ENCODE peak calls at places on chromosomes 13 and 19, in six cellular contexts. One of them, this sample, is unnamed.

GRCh38 chr13:90933097-90933826 is 414.2 kb upstream of the MIR17HG start:
- DNase-seq in HCT116: no peak
- DNase-seq in GM12878: no peak
- DNase-seq in H1: no peak
- DNase-seq in HepG2: no peak
- DNase-seq in K562: no peak
- DNase-seq in this sample: no peak

GRCh38 chr19:37470216-37470615 is 1.1 kb downstream of the ZNF570 start:
- DNase-seq in HCT116: no peak
- DNase-seq in GM12878: no peak
- DNase-seq in H1: no peak
- DNase-seq in HepG2: no peak
- DNase-seq in K562: no peak
- DNase-seq in this sample: no peak

GRCh38 chr13:45615501-45616101 is at the start of gene ERICH6B:
- DNase-seq in HCT116: no peak
- DNase-seq in GM12878: no peak
- DNase-seq in H1: peak; percentile 33
- DNase-seq in HepG2: no peak
- DNase-seq in K562: no peak
- DNase-seq in this sample: peak; percentile 76

GRCh38 chr13:106709509-106709908 is 141.6 kb upstream of the ARGLU1 start:
- DNase-seq in HCT116: no peak
- DNase-seq in GM12878: no peak
- DNase-seq in H1: no peak
- DNase-seq in HepG2: no peak
- DNase-seq in K562: no peak
- DNase-seq in this sample: no peak

GRCh38 chr19:49142866-49143335 is 12.3 kb downstream of the HRC start:
- DNase-seq in HCT116: no peak
- DNase-seq in GM12878: no peak
- DNase-seq in H1: no peak
- DNase-seq in HepG2: no peak
- DNase-seq in K562: peak; percentile 77
- DNase-seq in this sample: peak; percentile 96

GRCh38 chr13:100983111-100983510 is 308.5 kb upstream of the TMTC4 start:
- DNase-seq in HCT116: no peak
- DNase-seq in GM12878: no peak
- DNase-seq in H1: no peak
- DNase-seq in HepG2: no peak
- DNase-seq in K562: no peak
- DNase-seq in this sample: no peak

GRCh38 chr13:99812611-99813010 is 159.0 kb downstream of the ZIC5 start:
- DNase-seq in HCT116: no peak
- DNase-seq in GM12878: no peak
- DNase-seq in H1: no peak
- DNase-seq in HepG2: no peak
- DNase-seq in K562: no peak
- DNase-seq in this sample: no peak

GRCh38 chr19:38683393-38684077 is 36.1 kb downstream of the ACTN4 start:
- DNase-seq in HCT116: peak; percentile 99
- DNase-seq in GM12878: no peak
- DNase-seq in H1: peak; percentile 85
- DNase-seq in HepG2: peak; percentile 96
- DNase-seq in K562: peak; percentile 76
- DNase-seq in this sample: peak; percentile 81

GRCh38 chr13:37173214-37173613 is 67.8 kb upstream of the CSNK1A1L start:
- DNase-seq in HCT116: no peak
- DNase-seq in GM12878: no peak
- DNase-seq in H1: no peak
- DNase-seq in HepG2: no peak
- DNase-seq in K562: no peak
- DNase-seq in this sample: no peak

GRCh38 chr13:25267715-25268114 is 19.6 kb downstream of the MTMR6 start:
- DNase-seq in HCT116: no peak
- DNase-seq in GM12878: no peak
- DNase-seq in H1: no peak
- DNase-seq in HepG2: no peak
- DNase-seq in K562: no peak
- DNase-seq in this sample: no peak

GRCh38 chr13:36297600-36298338 is at the start of gene CCDC169:
- DNase-seq in HCT116: no peak
- DNase-seq in GM12878: no peak
- DNase-seq in H1: peak; percentile 83
- DNase-seq in HepG2: peak; percentile 5
- DNase-seq in K562: peak; percentile 76
- DNase-seq in this sample: peak; percentile 93

GRCh38 chr19:48190288-48191284 is 20.1 kb downstream of the ZSWIM9 start:
- DNase-seq in HCT116: peak; percentile 50
- DNase-seq in GM12878: no peak
- DNase-seq in H1: peak; percentile 91
- DNase-seq in HepG2: peak; percentile 29
- DNase-seq in K562: peak; percentile 94
- DNase-seq in this sample: peak; percentile 88

GRCh38 chr19:33647146-33647545 is 25.4 kb downstream of the CHST8 start:
- DNase-seq in HCT116: no peak
- DNase-seq in GM12878: no peak
- DNase-seq in H1: no peak
- DNase-seq in HepG2: no peak
- DNase-seq in K562: no peak
- DNase-seq in this sample: no peak

GRCh38 chr13:47480941-47481340 is 520.1 kb downstream of the SUCLA2 start:
- DNase-seq in HCT116: no peak
- DNase-seq in GM12878: no peak
- DNase-seq in H1: no peak
- DNase-seq in HepG2: no peak
- DNase-seq in K562: no peak
- DNase-seq in this sample: no peak

GRCh38 chr13:113660066-113660465 is 2.1 kb upstream of the ATP4B start:
- DNase-seq in HCT116: no peak
- DNase-seq in GM12878: no peak
- DNase-seq in H1: no peak
- DNase-seq in HepG2: no peak
- DNase-seq in K562: no peak
- DNase-seq in this sample: no peak

GRCh38 chr13:24071423-24072075 is 89.0 kb upstream of the SPATA13 start:
- DNase-seq in HCT116: no peak
- DNase-seq in GM12878: no peak
- DNase-seq in H1: no peak
- DNase-seq in HepG2: no peak
- DNase-seq in K562: no peak
- DNase-seq in this sample: no peak

GRCh38 chr19:42284066-42284501 is 15.0 kb downstream of the CIC start:
- DNase-seq in HCT116: no peak
- DNase-seq in GM12878: no peak
- DNase-seq in H1: no peak
- DNase-seq in HepG2: no peak
- DNase-seq in K562: peak; percentile 86
- DNase-seq in this sample: peak; percentile 62

GRCh38 chr19:33796164-33797100 is at the start of gene KCTD15:
- DNase-seq in HCT116: no peak
- DNase-seq in GM12878: no peak
- DNase-seq in H1: no peak
- DNase-seq in HepG2: no peak
- DNase-seq in K562: peak; percentile 74
- DNase-seq in this sample: peak; percentile 66

GRCh38 chr19:52716578-52716977 is 18.3 kb downstream of the ZNF611 start:
- DNase-seq in HCT116: no peak
- DNase-seq in GM12878: no peak
- DNase-seq in H1: peak; percentile 61
- DNase-seq in HepG2: no peak
- DNase-seq in K562: no peak
- DNase-seq in this sample: peak; percentile 66

DNA sequence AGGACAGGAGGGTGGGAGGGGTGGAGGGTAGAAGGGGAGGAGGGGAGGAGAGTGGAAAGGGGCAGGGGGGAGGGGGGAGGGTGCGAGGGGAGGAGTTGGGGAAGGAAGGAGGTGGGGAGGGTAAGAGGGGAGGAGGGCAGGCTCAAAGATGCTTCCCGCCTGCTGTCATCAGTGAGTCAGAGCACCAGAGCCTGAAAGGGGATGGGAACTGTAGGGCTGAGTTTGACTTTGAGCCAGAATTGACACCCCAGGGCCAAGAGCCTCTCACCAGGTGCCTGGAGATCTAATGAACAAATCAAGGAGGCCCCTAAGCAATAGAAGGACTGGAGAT is 786.1 kb downstream of the UQCRFS1 start:
- DNase-seq in HCT116: no peak
- DNase-seq in GM12878: no peak
- DNase-seq in H1: no peak
- DNase-seq in HepG2: no peak
- DNase-seq in K562: peak; percentile 46
- DNase-seq in this sample: no peak
- TF ChIP-seq SP1 in HCT116: no peak
- TF ChIP-seq SP1 in GM12878: no peak
- TF ChIP-seq SP1 in H1: no peak
- TF ChIP-seq SP1 in HepG2: no peak
- TF ChIP-seq SP1 in K562: no peak
- TF ChIP-seq SP1 in this sample: no peak

DNA sequence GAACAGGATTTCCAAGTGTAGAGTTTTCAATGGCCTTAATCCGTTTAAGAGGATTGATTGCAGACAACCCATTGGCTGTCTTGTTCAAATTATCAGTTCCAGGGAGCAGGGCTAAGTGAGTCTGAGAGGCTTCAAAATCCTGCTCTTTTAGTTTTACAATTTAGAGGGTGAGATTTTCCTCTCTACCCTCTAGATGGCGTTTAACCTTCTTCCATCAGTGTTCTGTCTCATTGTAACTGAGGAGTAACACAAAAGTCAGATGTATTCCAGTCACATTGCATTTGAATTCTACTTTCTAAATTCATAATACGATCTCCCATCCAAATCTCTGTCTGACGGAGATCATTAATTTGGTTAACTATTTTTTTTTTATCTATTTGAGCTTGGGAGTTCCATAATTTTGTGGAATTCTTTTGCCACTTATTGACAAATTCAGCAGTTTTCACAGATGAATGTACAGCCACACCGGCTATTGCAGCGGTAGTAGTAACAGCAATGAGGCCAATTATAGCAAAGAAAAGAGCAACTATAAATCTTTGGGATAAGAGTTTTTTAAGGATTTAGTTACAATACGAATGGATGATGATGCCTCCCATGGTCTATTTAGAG is 7.8 kb upstream of the C19orf84 start:
- DNase-seq in HCT116: no peak
- DNase-seq in GM12878: no peak
- DNase-seq in H1: no peak
- DNase-seq in HepG2: peak; percentile 40
- DNase-seq in K562: peak; percentile 36
- DNase-seq in this sample: no peak
- TF ChIP-seq CTCF in HCT116: peak; percentile 61
- TF ChIP-seq CTCF in GM12878: peak; percentile 67
- TF ChIP-seq CTCF in H1: no peak
- TF ChIP-seq CTCF in HepG2: peak; percentile 60
- TF ChIP-seq CTCF in K562: peak; percentile 71
- TF ChIP-seq CTCF in this sample: peak; percentile 30

GRCh38 chr19:43422000-43422688 is 7.5 kb downstream of the TEX101 start:
- DNase-seq in HCT116: no peak
- DNase-seq in GM12878: no peak
- DNase-seq in H1: no peak
- DNase-seq in HepG2: no peak
- DNase-seq in K562: no peak
- DNase-seq in this sample: no peak
- TF ChIP-seq SP1 in HCT116: no peak
- TF ChIP-seq SP1 in GM12878: no peak
- TF ChIP-seq SP1 in H1: no peak
- TF ChIP-seq SP1 in HepG2: no peak
- TF ChIP-seq SP1 in K562: no peak
- TF ChIP-seq SP1 in this sample: no peak

GRCh38 chr13:51257187-51257586 is 35.0 kb downstream of the FAM124A start:
- DNase-seq in HCT116: no peak
- DNase-seq in GM12878: no peak
- DNase-seq in H1: no peak
- DNase-seq in HepG2: no peak
- DNase-seq in K562: no peak
- DNase-seq in this sample: no peak
- TF ChIP-seq CTCF in HCT116: peak; percentile 22
- TF ChIP-seq CTCF in GM12878: no peak
- TF ChIP-seq CTCF in H1: no peak
- TF ChIP-seq CTCF in HepG2: no peak
- TF ChIP-seq CTCF in K562: peak; percentile 27
- TF ChIP-seq CTCF in this sample: no peak

DNA sequence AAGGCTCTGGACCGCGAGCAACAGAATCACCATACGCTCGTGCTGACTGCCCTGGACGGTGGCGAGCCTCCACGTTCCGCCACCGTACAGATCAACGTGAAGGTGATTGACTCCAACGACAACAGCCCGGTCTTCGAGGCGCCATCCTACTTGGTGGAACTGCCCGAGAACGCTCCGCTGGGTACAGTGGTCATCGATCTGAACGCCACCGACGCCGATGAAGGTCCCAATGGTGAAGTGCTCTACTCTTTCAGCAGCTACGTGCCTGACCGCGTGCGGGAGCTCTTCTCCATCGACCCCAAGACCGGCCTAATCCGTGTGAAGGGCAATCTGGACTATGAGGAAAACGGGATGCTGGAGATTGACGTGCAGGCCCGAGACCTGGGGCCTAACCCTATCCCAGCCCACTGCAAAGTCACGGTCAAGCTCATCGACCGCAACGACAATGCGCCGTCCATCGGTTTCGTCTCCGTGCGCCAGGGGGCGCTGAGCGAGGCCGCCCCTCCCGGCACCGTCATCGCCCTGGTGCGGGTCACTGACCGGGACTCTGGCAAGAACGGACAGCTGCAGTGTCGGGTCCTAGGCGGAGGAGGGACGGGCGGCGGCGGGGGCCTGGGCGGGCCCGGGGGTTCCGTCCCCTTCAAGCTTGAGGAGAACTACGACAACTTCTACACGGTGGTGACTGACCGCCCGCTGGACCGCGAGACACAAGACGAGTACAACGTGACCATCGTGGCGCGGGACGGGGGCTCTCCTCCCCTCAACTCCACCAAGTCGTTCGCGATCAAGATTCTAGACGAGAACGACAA is 1.8 kb downstream of the PCDH17 start:
- DNase-seq in HCT116: no peak
- DNase-seq in GM12878: no peak
- DNase-seq in H1: no peak
- DNase-seq in HepG2: no peak
- DNase-seq in K562: no peak
- DNase-seq in this sample: peak; percentile 88
- TF ChIP-seq SP1 in HCT116: no peak
- TF ChIP-seq SP1 in GM12878: no peak
- TF ChIP-seq SP1 in H1: no peak
- TF ChIP-seq SP1 in HepG2: no peak
- TF ChIP-seq SP1 in K562: no peak
- TF ChIP-seq SP1 in this sample: peak; percentile 62

GRCh38 chr19:805161-805561 is 7.9 kb downstream of the PTBP1 start:
- DNase-seq in HCT116: no peak
- DNase-seq in GM12878: no peak
- DNase-seq in H1: no peak
- DNase-seq in HepG2: no peak
- DNase-seq in K562: peak; percentile 30
- DNase-seq in this sample: no peak
- TF ChIP-seq CTCF in HCT116: no peak
- TF ChIP-seq CTCF in GM12878: no peak
- TF ChIP-seq CTCF in H1: no peak
- TF ChIP-seq CTCF in HepG2: no peak
- TF ChIP-seq CTCF in K562: no peak
- TF ChIP-seq CTCF in this sample: no peak

GRCh38 chr13:73832203-73832602 is 302.0 kb downstream of the KLF12 start:
- DNase-seq in HCT116: no peak
- DNase-seq in GM12878: no peak
- DNase-seq in H1: no peak
- DNase-seq in HepG2: no peak
- DNase-seq in K562: no peak
- DNase-seq in this sample: no peak
- TF ChIP-seq SP1 in HCT116: no peak
- TF ChIP-seq SP1 in GM12878: no peak
- TF ChIP-seq SP1 in H1: no peak
- TF ChIP-seq SP1 in HepG2: no peak
- TF ChIP-seq SP1 in K562: no peak
- TF ChIP-seq SP1 in this sample: no peak

GRCh38 chr13:68160466-68160865 is 930.3 kb upstream of the PCDH9 start:
- DNase-seq in HCT116: no peak
- DNase-seq in GM12878: no peak
- DNase-seq in H1: no peak
- DNase-seq in HepG2: no peak
- DNase-seq in K562: no peak
- DNase-seq in this sample: no peak
- TF ChIP-seq CTCF in HCT116: no peak
- TF ChIP-seq CTCF in GM12878: no peak
- TF ChIP-seq CTCF in H1: no peak
- TF ChIP-seq CTCF in HepG2: no peak
- TF ChIP-seq CTCF in K562: no peak
- TF ChIP-seq CTCF in this sample: no peak